ENCODE peak calls at places on chromosomes 11 and 22, in four cellular contexts. One of them, this sample, is unnamed.

GRCh38 chr11:113689711-113690618 is 16.1 kb downstream of the TMPRSS5 start:
- DNase-seq in activated T-cell treated with anti-CD3 and anti-CD28 coated beads for 24 hours: no peak
- DNase-seq in stimulated activated CD4-positive, alpha-beta T cell treated with anti-CD3 and anti-CD28 coated beads, Interleukin-2, amount 100 ng/mL, for 4 hours: no peak
- DNase-seq in HuH-7: no peak
- DNase-seq in this sample: no peak

GRCh38 chr11:17548444-17548843 is 1.4 kb downstream of the OTOG start:
- DNase-seq in stimulated activated CD4-positive, alpha-beta T cell treated with anti-CD3 and anti-CD28 coated beads, Interleukin-2, amount 100 ng/mL, for 4 hours: no peak
- DNase-seq in activated T-cell treated with anti-CD3 and anti-CD28 coated beads for 24 hours: no peak
- DNase-seq in HuH-7: no peak
- DNase-seq in this sample: no peak

GRCh38 chr11:65853249-65853979 is 4.6 kb downstream of the CFL1 start:
- DNase-seq in activated T-cell treated with anti-CD3 and anti-CD28 coated beads for 24 hours: no peak
- DNase-seq in stimulated activated CD4-positive, alpha-beta T cell treated with anti-CD3 and anti-CD28 coated beads, Interleukin-2, amount 100 ng/mL, for 4 hours: no peak
- DNase-seq in HuH-7: no peak
- DNase-seq in this sample: no peak

GRCh38 chr22:49239264-49240015 is 588.2 kb downstream of the BRD1 start:
- DNase-seq in HuH-7: no peak
- DNase-seq in stimulated activated CD4-positive, alpha-beta T cell treated with anti-CD3 and anti-CD28 coated beads, Interleukin-2, amount 100 ng/mL, for 4 hours: no peak
- DNase-seq in activated T-cell treated with anti-CD3 and anti-CD28 coated beads for 24 hours: no peak
- DNase-seq in this sample: no peak

GRCh38 chr11:35146074-35146521 is 7.1 kb downstream of the CD44 start:
- DNase-seq in HuH-7: no peak
- DNase-seq in activated T-cell treated with anti-CD3 and anti-CD28 coated beads for 24 hours: peak
- DNase-seq in stimulated activated CD4-positive, alpha-beta T cell treated with anti-CD3 and anti-CD28 coated beads, Interleukin-2, amount 100 ng/mL, for 4 hours: peak
- DNase-seq in this sample: peak

GRCh38 chr22:45425531-45426265 is 12.2 kb downstream of the RIBC2 start:
- DNase-seq in stimulated activated CD4-positive, alpha-beta T cell treated with anti-CD3 and anti-CD28 coated beads, Interleukin-2, amount 100 ng/mL, for 4 hours: no peak
- DNase-seq in activated T-cell treated with anti-CD3 and anti-CD28 coated beads for 24 hours: no peak
- DNase-seq in HuH-7: no peak
- DNase-seq in this sample: no peak

GRCh38 chr11:67160872-67161783 is 42.1 kb downstream of the KDM2A start:
- DNase-seq in stimulated activated CD4-positive, alpha-beta T cell treated with anti-CD3 and anti-CD28 coated beads, Interleukin-2, amount 100 ng/mL, for 4 hours: no peak
- DNase-seq in HuH-7: peak
- DNase-seq in activated T-cell treated with anti-CD3 and anti-CD28 coated beads for 24 hours: no peak
- DNase-seq in this sample: no peak

GRCh38 chr22:28899199-28899853 is 16.0 kb downstream of the ZNRF3 start:
- DNase-seq in HuH-7: no peak
- DNase-seq in stimulated activated CD4-positive, alpha-beta T cell treated with anti-CD3 and anti-CD28 coated beads, Interleukin-2, amount 100 ng/mL, for 4 hours: no peak
- DNase-seq in activated T-cell treated with anti-CD3 and anti-CD28 coated beads for 24 hours: no peak
- DNase-seq in this sample: peak

GRCh38 chr11:76695767-76696166 is 25.2 kb upstream of the LRRC32 start:
- DNase-seq in activated T-cell treated with anti-CD3 and anti-CD28 coated beads for 24 hours: no peak
- DNase-seq in HuH-7: no peak
- DNase-seq in stimulated activated CD4-positive, alpha-beta T cell treated with anti-CD3 and anti-CD28 coated beads, Interleukin-2, amount 100 ng/mL, for 4 hours: no peak
- DNase-seq in this sample: no peak

GRCh38 chr11:24521586-24521985 is 24.7 kb downstream of the LUZP2 start:
- DNase-seq in stimulated activated CD4-positive, alpha-beta T cell treated with anti-CD3 and anti-CD28 coated beads, Interleukin-2, amount 100 ng/mL, for 4 hours: no peak
- DNase-seq in HuH-7: no peak
- DNase-seq in activated T-cell treated with anti-CD3 and anti-CD28 coated beads for 24 hours: no peak
- DNase-seq in this sample: no peak

GRCh38 chr11:66834539-66834845 is 8.7 kb upstream of the RCE1 start:
- DNase-seq in activated T-cell treated with anti-CD3 and anti-CD28 coated beads for 24 hours: no peak
- DNase-seq in stimulated activated CD4-positive, alpha-beta T cell treated with anti-CD3 and anti-CD28 coated beads, Interleukin-2, amount 100 ng/mL, for 4 hours: no peak
- DNase-seq in HuH-7: no peak
- DNase-seq in this sample: no peak

GRCh38 chr22:44625981-44626687 is 75.9 kb upstream of the PRR5 start:
- DNase-seq in activated T-cell treated with anti-CD3 and anti-CD28 coated beads for 24 hours: peak
- DNase-seq in HuH-7: peak
- DNase-seq in stimulated activated CD4-positive, alpha-beta T cell treated with anti-CD3 and anti-CD28 coated beads, Interleukin-2, amount 100 ng/mL, for 4 hours: peak
- DNase-seq in this sample: peak

GRCh38 chr11:60563553-60564235 is 48.5 kb downstream of the MS4A13 start:
- DNase-seq in HuH-7: no peak
- DNase-seq in activated T-cell treated with anti-CD3 and anti-CD28 coated beads for 24 hours: no peak
- DNase-seq in stimulated activated CD4-positive, alpha-beta T cell treated with anti-CD3 and anti-CD28 coated beads, Interleukin-2, amount 100 ng/mL, for 4 hours: no peak
- DNase-seq in this sample: no peak

GRCh38 chr11:786235-787083 is 3.4 kb downstream of the CEND1 start:
- DNase-seq in stimulated activated CD4-positive, alpha-beta T cell treated with anti-CD3 and anti-CD28 coated beads, Interleukin-2, amount 100 ng/mL, for 4 hours: no peak
- DNase-seq in activated T-cell treated with anti-CD3 and anti-CD28 coated beads for 24 hours: no peak
- DNase-seq in HuH-7: no peak
- DNase-seq in this sample: no peak

GRCh38 chr11:124920870-124921609 is 2.0 kb downstream of the HEPN1 start:
- DNase-seq in HuH-7: no peak
- DNase-seq in stimulated activated CD4-positive, alpha-beta T cell treated with anti-CD3 and anti-CD28 coated beads, Interleukin-2, amount 100 ng/mL, for 4 hours: peak
- DNase-seq in activated T-cell treated with anti-CD3 and anti-CD28 coated beads for 24 hours: peak
- DNase-seq in this sample: peak

GRCh38 chr22:21803859-21804258 is 63.6 kb downstream of the MAPK1 start:
- DNase-seq in activated T-cell treated with anti-CD3 and anti-CD28 coated beads for 24 hours: no peak
- DNase-seq in stimulated activated CD4-positive, alpha-beta T cell treated with anti-CD3 and anti-CD28 coated beads, Interleukin-2, amount 100 ng/mL, for 4 hours: no peak
- DNase-seq in HuH-7: no peak
- DNase-seq in this sample: no peak

This sample was measured in activated naive CD4-positive, alpha-beta T cell.